ENCODE peak calls at places on chromosomes 4 and X, in seven cellular contexts. Q, A, L, H, D, U and P are unnamed samples.

GRCh38 chrX:51456814-51457213 is 39.6 kb downstream of the NUDT11 start:
- DNase-seq in Q (no peak), A (no peak), L (no peak), H (no peak), D (no peak), U (no peak), P (no peak)

GRCh38 chrX:861335-861890 is 230.8 kb downstream of the SHOX start:
- DNase-seq in Q (no peak), A (no peak), L (no peak), H (no peak), D (no peak), U (no peak), P (no peak)

GRCh38 chrX:51614353-51614752 is 4.4 kb downstream of the CENPVL3 start:
- DNase-seq in Q (peak; percentile 21), A (peak; percentile 2), L (peak; percentile 46), H (no peak), D (no peak), U (no peak), P (no peak)

GRCh38 chr4:2044119-2044485 is 15.0 kb upstream of the NAT8L start:
- DNase-seq in Q (no peak), A (no peak), L (peak; percentile 4), H (no peak), D (no peak), U (no peak), P (no peak)

GRCh38 chr4:81521708-81522107 is 50.0 kb upstream of the RASGEF1B start:
- DNase-seq in Q (no peak), A (no peak), L (no peak), H (no peak), D (no peak), U (no peak), P (no peak)

GRCh38 chrX:87805829-87806490 is 288.4 kb downstream of the KLHL4 start:
- DNase-seq in Q (no peak), A (no peak), L (no peak), H (no peak), D (no peak), U (no peak), P (no peak)

GRCh38 chr4:89134775-89135319 is 23.5 kb downstream of the TIGD2 start:
- DNase-seq in Q (peak; percentile 59), A (peak; percentile 62), L (peak; percentile 31), H (peak; percentile 76), D (no peak), U (no peak), P (peak; percentile 67)

GRCh38 chrX:72048515-72049455 is 82.9 kb downstream of the RTL5 start:
- DNase-seq in Q (no peak), A (no peak), L (no peak), H (no peak), D (no peak), U (no peak), P (no peak)

GRCh38 chr4:173119818-173120217 is 48.8 kb upstream of the GALNT7 start:
- DNase-seq in Q (no peak), A (no peak), L (no peak), H (no peak), D (no peak), U (no peak), P (no peak)

GRCh38 chr4:79366422-79366821 is 40.6 kb upstream of the NAA11 start:
- DNase-seq in Q (no peak), A (no peak), L (no peak), H (no peak), D (no peak), U (no peak), P (no peak)

GRCh38 chr4:57074753-57075152 is 35.4 kb downstream of the IGFBP7 start:
- DNase-seq in Q (no peak), A (no peak), L (peak; percentile 44), H (no peak), D (no peak), U (no peak), P (peak; percentile 73)

GRCh38 chrX:106619797-106620196 is 8.0 kb downstream of the RADX start:
- DNase-seq in Q (no peak), A (no peak), L (peak; percentile 11), H (no peak), D (no peak), U (no peak), P (no peak)

GRCh38 chrX:8724176-8724757 is 7.7 kb downstream of the ANOS1 start:
- DNase-seq in Q (no peak), A (no peak), L (no peak), H (no peak), D (no peak), U (no peak), P (no peak)

GRCh38 chr4:142743071-142743825 is 102.9 kb downstream of the INPP4B start:
- DNase-seq in Q (peak; percentile 54), A (no peak), L (peak; percentile 3), H (no peak), D (no peak), U (no peak), P (no peak)

GRCh38 chrX:139106111-139106510 is 394.6 kb upstream of the FGF13 start:
- DNase-seq in Q (peak; percentile 78), A (peak; percentile 39), L (no peak), H (no peak), D (no peak), U (no peak), P (no peak)

GRCh38 chrX:87664381-87664780 is 146.8 kb downstream of the KLHL4 start:
- DNase-seq in Q (no peak), A (no peak), L (no peak), H (peak; percentile 18), D (no peak), U (no peak), P (no peak)

GRCh38 chr4:124415206-124415605 is 297.3 kb downstream of the ANKRD50 start:
- DNase-seq in Q (no peak), A (no peak), L (peak; percentile 2), H (no peak), D (no peak), U (no peak), P (no peak)

GRCh38 chr4:31034550-31034949 is 314.4 kb downstream of the PCDH7 start:
- DNase-seq in Q (no peak), A (no peak), L (no peak), H (no peak), D (no peak), U (no peak), P (no peak)

GRCh38 chr4:4217123-4217522 is 9.6 kb downstream of the OTOP1 start:
- DNase-seq in Q (no peak), A (no peak), L (no peak), H (no peak), D (no peak), U (no peak), P (no peak)

GRCh38 chr4:55017406-55017805 is 108.0 kb downstream of the KDR start:
- DNase-seq in Q (no peak), A (no peak), L (no peak), H (no peak), D (no peak), U (no peak), P (no peak)

GRCh38 chr4:8238515-8239053 is 31.0 kb upstream of the HTRA3 start:
- DNase-seq in Q (no peak), A (no peak), L (peak; percentile 50), H (no peak), D (no peak), U (no peak), P (no peak)

GRCh38 chr4:108742451-108742850 is 20.4 kb downstream of the ETNPPL start:
- DNase-seq in Q (no peak), A (no peak), L (no peak), H (no peak), D (no peak), U (no peak), P (no peak)

GRCh38 chrX:123803331-123803983 is 56.4 kb upstream of the XIAP start:
- DNase-seq in Q (peak; percentile 47), A (no peak), L (peak; percentile 33), H (no peak), D (peak; percentile 2), U (no peak), P (no peak)

GRCh38 chr4:86043755-86044592 is 315.9 kb downstream of the MAPK10 start:
- DNase-seq in Q (no peak), A (no peak), L (peak; percentile 15), H (peak; percentile 45), D (no peak), U (peak; percentile 9), P (no peak)

GRCh38 chr4:80446664-80447063 is 111.1 kb downstream of the CFAP299 start:
- DNase-seq in Q (peak; percentile 48), A (peak; percentile 52), L (no peak), H (no peak), D (no peak), U (no peak), P (no peak)

GRCh38 chrX:47093248-47093647 is 15.0 kb downstream of the RGN start:
- DNase-seq in Q (no peak), A (no peak), L (peak; percentile 30), H (peak; percentile 10), D (no peak), U (no peak), P (no peak)

GRCh38 chr4:56246230-56246610 is 141.1 kb downstream of the AASDH start:
- DNase-seq in Q (no peak), A (no peak), L (no peak), H (no peak), D (no peak), U (no peak), P (no peak)

GRCh38 chrX:154044045-154044444 is 24.3 kb upstream of the IRAK1 start:
- DNase-seq in Q (no peak), A (no peak), L (no peak), H (no peak), D (no peak), U (no peak), P (no peak)

GRCh38 chr4:23033796-23034195 is 341.1 kb downstream of the GBA3 start:
- DNase-seq in Q (peak; percentile 74), A (no peak), L (no peak), H (no peak), D (no peak), U (no peak), P (peak; percentile 88)

GRCh38 chrX:153635388-153635787 is 11.6 kb upstream of the DUSP9 start:
- DNase-seq in Q (no peak), A (no peak), L (no peak), H (no peak), D (no peak), U (no peak), P (no peak)

GRCh38 chr4:138097912-138098600 is 144.1 kb downstream of the SLC7A11 start:
- DNase-seq in Q (no peak), A (no peak), L (no peak), H (no peak), D (no peak), U (no peak), P (no peak)

GRCh38 chrX:37047776-37048175 is 39.6 kb downstream of the FAM47C start:
- DNase-seq in Q (no peak), A (no peak), L (no peak), H (no peak), D (no peak), U (no peak), P (no peak)

GRCh38 chr4:3387943-3388348 is 53.8 kb upstream of the HGFAC start:
- DNase-seq in Q (no peak), A (no peak), L (peak; percentile 70), H (no peak), D (no peak), U (peak; percentile 53), P (no peak)